ENCODE peak calls at places on chromosome 18, in five cellular contexts. L, C, N, A and B are unnamed samples.

GRCh38 chr18:59426855-59427254 is 67.8 kb upstream of the LMAN1 start:
- DNase-seq in L (no peak), N (no peak), C (no peak), A (no peak), B (no peak)

GRCh38 chr18:32287873-32288272 is 98.0 kb downstream of the MEP1B start:
- DNase-seq in L (no peak), A (no peak), C (no peak), N (no peak), B (no peak)

GRCh38 chr18:9974279-9974915 is 60.6 kb downstream of the VAPA start:
- DNase-seq in L (no peak), N (peak; percentile 59), C (no peak), A (no peak), B (no peak)

GRCh38 chr18:11066038-11066437 is 83.3 kb downstream of the PIEZO2 start:
- DNase-seq in A (no peak), N (no peak), L (no peak), C (no peak), B (no peak)

GRCh38 chr18:11310476-11311086 is 161.2 kb upstream of the PIEZO2 start:
- DNase-seq in N (no peak), A (peak; percentile 42), L (peak; percentile 16), C (peak; percentile 46), B (no peak)

GRCh38 chr18:41617592-41617991 is 337.4 kb upstream of the PIK3C3 start:
- DNase-seq in L (no peak), N (no peak), C (no peak), A (no peak), B (no peak)

GRCh38 chr18:77000527-77000926 is 132.1 kb downstream of the MBP start:
- DNase-seq in L (peak; percentile 46), C (peak; percentile 66), A (peak; percentile 61), N (peak; percentile 45), B (peak; percentile 94)

GRCh38 chr18:13221821-13222220 is 3.3 kb downstream of the LDLRAD4 start:
- DNase-seq in N (peak; percentile 62), C (peak; percentile 79), A (no peak), L (no peak), B (peak; percentile 31)

GRCh38 chr18:54205951-54206350 is 18.5 kb downstream of the MBD2 start:
- DNase-seq in C (no peak), L (no peak), A (no peak), N (no peak), B (no peak)

GRCh38 chr18:25351773-25352628 is at the start of gene ZNF521:
- DNase-seq in N (peak; percentile 92), A (peak; percentile 92), L (peak; percentile 93), C (peak; percentile 88), B (peak; percentile 82)

GRCh38 chr18:11909597-11910026 is 1.5 kb upstream of the MPPE1 start:
- DNase-seq in A (no peak), C (no peak), L (peak; percentile 49), N (no peak), B (no peak)

GRCh38 chr18:10153924-10154635 is 240.3 kb downstream of the VAPA start:
- DNase-seq in N (no peak), A (no peak), L (no peak), C (no peak), B (no peak)

GRCh38 chr18:9234528-9234927 is 97.9 kb downstream of the ANKRD12 start:
- DNase-seq in L (no peak), N (no peak), A (no peak), C (no peak), B (no peak)

GRCh38 chr18:12742453-12742852 is 39.6 kb downstream of the PSMG2 start:
- DNase-seq in A (no peak), C (no peak), N (no peak), L (peak; percentile 7), B (no peak)

GRCh38 chr18:68560128-68560527 is 154.8 kb downstream of the TMX3 start:
- DNase-seq in C (no peak), A (no peak), N (no peak), L (no peak), B (no peak)

GRCh38 chr18:5238371-5238758 is 41.3 kb upstream of the AKAIN1 start:
- DNase-seq in N (no peak), L (no peak), A (peak; percentile 57), C (peak; percentile 45), B (no peak)
- TF ChIP-seq POLR2A in N (no peak), L (no peak), A (no peak), C (no peak), B (no peak)

GRCh38 chr18:79677840-79678239 is 1.8 kb upstream of the CTDP1 start:
- DNase-seq in C (no peak), L (no peak), A (no peak), N (no peak), B (no peak)

GRCh38 chr18:79678665-79679551 is 695 bp upstream of the CTDP1 start:
- DNase-seq in A (peak; percentile 82), C (peak; percentile 99), L (peak; percentile 99), N (peak; percentile 98), B (peak; percentile 100)

GRCh38 chr18:79680100-79680879 is 687 bp downstream of the CTDP1 start:
- DNase-seq in A (peak; percentile 47), C (peak; percentile 65), L (peak; percentile 41), N (no peak), B (peak; percentile 87)

GRCh38 chr18:79680891-79681339 is 1.3 kb downstream of the CTDP1 start:
- DNase-seq in C (no peak), N (no peak), A (no peak), L (no peak), B (peak; percentile 84)

GRCh38 chr18:79679552-79680099 is at the start of gene CTDP1:
- DNase-seq in N (peak; percentile 87), A (peak; percentile 70), L (peak; percentile 96), C (peak; percentile 92), B (peak; percentile 87)
- TF ChIP-seq POLR2A in N (peak; percentile 45), A (no peak), L (no peak), C (peak; percentile 26), B (no peak)

GRCh38 chr18:58045265-58046086 is 1.4 kb downstream of the NEDD4L start:
- DNase-seq in A (no peak), N (peak; percentile 20), L (peak; percentile 42), C (peak; percentile 91), B (peak; percentile 43)
- TF ChIP-seq POLR2A in A (no peak), N (no peak), L (no peak), C (peak; percentile 81), B (no peak)

GRCh38 chr18:31102020-31102684 is at the start of gene DSC2:
- DNase-seq in A (peak; percentile 39), L (no peak), C (peak; percentile 53), N (no peak), B (peak; percentile 88)
- TF ChIP-seq POLR2A in A (no peak), L (no peak), C (peak; percentile 48), N (no peak), B (no peak)

DNA sequence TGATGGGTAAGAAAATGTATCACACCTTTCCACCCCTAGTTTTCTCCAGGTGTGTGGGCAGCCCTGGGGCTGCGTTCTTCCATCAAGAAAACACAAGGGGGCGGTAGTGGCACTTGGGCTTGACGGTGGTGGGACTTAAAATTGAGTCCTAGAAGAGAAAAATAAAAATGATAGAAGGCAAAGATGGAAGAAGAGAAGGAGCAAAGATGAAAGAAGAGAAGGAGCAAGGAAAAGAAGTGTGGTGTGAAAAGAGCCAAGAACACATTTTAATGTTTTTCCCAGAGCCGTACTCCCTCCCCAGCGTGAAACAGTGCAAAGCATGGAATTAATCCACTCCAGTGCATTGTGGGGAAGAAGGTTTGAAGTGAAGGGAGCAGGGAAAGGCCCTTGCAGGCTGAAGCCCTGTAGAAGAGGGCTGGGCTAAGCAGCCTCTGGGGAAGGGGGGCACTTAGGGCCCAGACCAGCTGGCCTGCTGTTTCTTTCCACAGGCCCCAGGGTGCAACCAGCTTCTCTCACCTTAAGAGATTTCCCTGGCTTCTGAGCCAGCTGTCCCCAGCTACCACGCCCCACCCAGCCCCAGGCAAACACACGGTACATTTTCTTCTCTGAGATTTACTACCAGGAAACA is 256.8 kb downstream of the RNF152 start:
- DNase-seq in L (peak; percentile 76), N (peak; percentile 61), C (peak; percentile 68), A (peak; percentile 35), B (no peak)
- TF ChIP-seq POLR2A in L (no peak), N (no peak), C (no peak), A (no peak), B (no peak)